ENCODE peak calls at places on chromosomes 6 and 20, in seven cellular contexts. S, K, N, J, U, I and T are unnamed samples.
A peak's percentile ranks its signal among the peaks of the same experiment; 100 is the strongest.

GRCh38 chr6:138440296-138440695 is 36.3 kb downstream of the HEBP2 start:
- DNase-seq in S (no peak), K (no peak), N (no peak), J (no peak), U (no peak), I (no peak), T (no peak)

GRCh38 chr6:21496749-21497148 is 96.8 kb upstream of the SOX4 start:
- DNase-seq in S (no peak), K (no peak), N (no peak), J (no peak), U (no peak), I (no peak), T (peak; percentile 14)

GRCh38 chr6:131950767-131951575 is at the start of gene CCN2:
- DNase-seq in S (peak; percentile 87), K (peak; percentile 81), N (peak; percentile 94), J (no peak), U (no peak), I (peak; percentile 25), T (peak; percentile 99)

GRCh38 chr20:13736792-13737191 is 47.9 kb downstream of the ESF1 start:
- DNase-seq in S (no peak), K (no peak), N (no peak), J (no peak), U (no peak), I (no peak), T (peak; percentile 19)

GRCh38 chr6:105359419-105360366 is 43.2 kb downstream of the PREP start:
- DNase-seq in S (no peak), K (no peak), N (no peak), J (no peak), U (peak; percentile 26), I (no peak), T (peak; percentile 61)

GRCh38 chr6:113476937-113477839 is 380.0 kb upstream of the MARCKS start:
- DNase-seq in S (no peak), K (no peak), N (no peak), J (no peak), U (no peak), I (no peak), T (no peak)

GRCh38 chr6:97437087-97437486 is 154.1 kb upstream of the MMS22L start:
- DNase-seq in S (no peak), K (no peak), N (no peak), J (no peak), U (no peak), I (peak; percentile 19), T (no peak)

GRCh38 chr20:40980106-40980827 is 48.4 kb upstream of the TOP1 start:
- DNase-seq in S (no peak), K (no peak), N (no peak), J (no peak), U (peak; percentile 79), I (no peak), T (no peak)

GRCh38 chr6:15754035-15754705 is 91.3 kb upstream of the DTNBP1 start:
- DNase-seq in S (no peak), K (no peak), N (no peak), J (no peak), U (no peak), I (no peak), T (no peak)

GRCh38 chr20:57560554-57561355 is at the start of gene PCK1:
- DNase-seq in S (peak; percentile 78), K (peak; percentile 94), N (no peak), J (no peak), U (no peak), I (no peak), T (no peak)

GRCh38 chr6:30259140-30260035 is 46.2 kb upstream of the TRIM26 start:
- DNase-seq in S (peak; percentile 71), K (peak; percentile 86), N (peak; percentile 70), J (peak; percentile 78), U (peak; percentile 83), I (peak; percentile 91), T (no peak)

GRCh38 chr20:8292793-8293192 is 160.7 kb downstream of the PLCB1 start:
- DNase-seq in S (no peak), K (no peak), N (no peak), J (no peak), U (no peak), I (no peak), T (no peak)

GRCh38 chr6:5351552-5351951 is 90.2 kb downstream of the FARS2 start:
- DNase-seq in S (no peak), K (no peak), N (no peak), J (no peak), U (no peak), I (no peak), T (no peak)

GRCh38 chr6:34990971-34991560 is 102.0 kb downstream of the ANKS1A start:
- DNase-seq in S (no peak), K (no peak), N (no peak), J (no peak), U (no peak), I (no peak), T (no peak)

DNA sequence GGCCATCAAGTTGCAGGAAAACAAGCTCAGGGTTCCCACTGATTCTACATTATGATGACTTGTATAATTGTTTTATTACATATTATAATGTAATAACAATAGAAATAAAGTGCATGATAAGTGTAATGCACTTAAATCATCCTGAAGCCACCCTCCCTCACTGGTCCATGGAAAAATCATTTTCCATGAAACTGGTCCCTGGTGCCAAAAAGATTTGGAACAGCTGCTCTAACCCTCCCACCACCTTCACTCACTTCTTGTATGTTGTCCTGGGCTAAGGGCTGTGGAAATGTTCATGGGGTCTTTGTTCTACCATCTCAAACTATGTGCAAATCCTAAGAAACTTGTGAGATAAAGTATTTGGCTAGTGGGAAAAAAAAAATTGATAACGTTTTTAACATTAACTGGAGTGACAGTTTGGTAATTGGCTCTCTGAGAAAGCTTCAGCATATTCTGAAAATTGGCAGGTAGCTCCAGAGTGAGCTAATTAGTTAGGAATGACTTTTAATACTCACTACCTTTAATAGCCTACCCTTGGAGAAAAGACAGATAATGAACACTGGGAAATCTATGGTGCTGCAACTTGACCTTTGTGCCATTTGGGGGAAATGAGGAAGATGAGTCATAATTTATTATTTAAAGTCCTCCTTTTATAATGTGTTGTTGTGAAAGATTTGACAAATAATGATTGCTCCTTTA is 134.0 kb downstream of the LRRC1 start:
- DNase-seq in S (no peak), K (no peak), N (no peak), J (no peak), U (no peak), I (no peak), T (no peak)
- TF ChIP-seq CTCF in S (no peak), K (no peak), N (no peak), J (no peak), U (no peak), I (no peak), T (no peak)

DNA sequence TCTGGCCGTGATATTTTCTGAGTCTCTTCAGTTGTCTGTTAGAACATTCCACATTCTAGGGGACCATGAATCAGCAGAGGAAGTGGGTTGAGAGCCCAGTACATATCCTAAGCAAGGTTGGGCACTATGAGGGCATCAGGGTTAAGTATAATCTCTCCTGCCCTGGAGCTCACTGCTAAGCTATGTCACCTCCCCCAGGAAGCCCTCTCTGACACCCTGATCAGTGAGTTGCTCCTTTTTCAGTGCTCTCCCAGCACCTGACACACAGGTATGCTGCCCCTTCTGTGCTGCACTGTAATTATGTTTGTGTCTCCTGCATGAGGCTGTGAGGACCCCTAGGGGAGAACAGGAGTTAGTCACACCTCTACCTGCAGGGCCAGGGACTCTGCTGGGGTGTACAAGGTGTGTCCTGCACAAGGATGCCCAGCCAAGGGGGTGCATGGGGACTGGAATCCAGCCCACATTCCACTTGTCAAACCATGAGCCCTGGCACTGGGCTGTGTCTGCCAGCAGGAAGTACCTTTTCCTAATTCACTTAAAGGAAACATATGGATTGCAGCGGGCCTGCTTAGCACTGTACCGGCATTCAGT is 3.9 kb downstream of the RAB44 start:
- DNase-seq in S (peak; percentile 52), K (peak; percentile 44), N (no peak), J (no peak), U (peak; percentile 45), I (no peak), T (no peak)
- TF ChIP-seq CTCF in S (peak; percentile 51), K (no peak), N (no peak), J (no peak), U (peak; percentile 42), I (no peak), T (no peak)

GRCh38 chr6:2784061-2784460 is 18.9 kb downstream of the WRNIP1 start:
- DNase-seq in S (no peak), K (no peak), N (no peak), J (no peak), U (no peak), I (no peak), T (no peak)

GRCh38 chr6:2782356-2782708 is 17.1 kb downstream of the WRNIP1 start:
- DNase-seq in S (no peak), K (no peak), N (no peak), J (no peak), U (no peak), I (no peak), T (no peak)

GRCh38 chr6:2781685-2782355 is 16.6 kb downstream of the WRNIP1 start:
- DNase-seq in S (no peak), K (no peak), N (no peak), J (no peak), U (no peak), I (no peak), T (no peak)

GRCh38 chr6:2782825-2783187 is 17.6 kb downstream of the WRNIP1 start:
- DNase-seq in S (no peak), K (no peak), N (no peak), J (no peak), U (no peak), I (no peak), T (no peak)

DNA sequence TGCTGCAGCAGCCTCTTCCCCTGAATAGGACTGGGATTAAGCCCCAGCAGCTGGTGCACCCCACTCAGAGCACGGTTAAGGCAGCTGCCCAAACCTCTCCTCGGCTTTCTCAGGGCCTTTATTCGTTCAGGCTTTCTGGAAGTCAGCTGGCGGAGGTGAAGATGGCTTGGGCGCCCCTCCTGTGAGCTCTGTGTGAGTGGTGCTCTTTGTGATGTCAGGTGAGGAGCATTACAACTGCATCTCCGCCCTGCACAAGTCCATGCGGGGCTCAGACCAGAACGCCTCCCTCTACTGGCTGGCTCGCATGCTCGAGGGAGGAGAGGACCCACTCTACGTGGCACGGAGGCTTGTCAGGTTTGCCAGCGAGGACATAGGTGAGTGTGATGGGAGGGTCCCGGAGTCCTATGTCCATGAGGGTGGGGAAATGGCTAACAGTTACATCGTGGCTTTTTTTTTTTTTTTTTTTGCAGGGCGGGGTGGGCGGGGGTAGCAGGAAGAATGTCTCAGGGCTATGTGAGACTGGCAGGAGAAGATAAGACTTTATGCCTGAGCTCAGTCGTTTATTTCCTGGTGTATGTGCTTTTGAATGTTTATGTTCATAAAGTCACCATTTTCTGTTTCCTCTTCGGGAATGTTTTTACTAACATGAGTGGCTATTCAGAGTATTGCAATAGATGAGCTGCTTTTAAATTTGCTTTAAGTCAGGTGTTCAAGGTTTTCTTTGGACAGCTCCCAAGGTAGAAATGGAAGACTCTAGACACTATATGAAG is 18.2 kb downstream of the WRNIP1 start:
- DNase-seq in S (no peak), K (no peak), N (no peak), J (no peak), U (no peak), I (no peak), T (no peak)
- TF ChIP-seq CTCF in S (no peak), K (no peak), N (no peak), J (no peak), U (no peak), I (no peak), T (no peak)

DNA sequence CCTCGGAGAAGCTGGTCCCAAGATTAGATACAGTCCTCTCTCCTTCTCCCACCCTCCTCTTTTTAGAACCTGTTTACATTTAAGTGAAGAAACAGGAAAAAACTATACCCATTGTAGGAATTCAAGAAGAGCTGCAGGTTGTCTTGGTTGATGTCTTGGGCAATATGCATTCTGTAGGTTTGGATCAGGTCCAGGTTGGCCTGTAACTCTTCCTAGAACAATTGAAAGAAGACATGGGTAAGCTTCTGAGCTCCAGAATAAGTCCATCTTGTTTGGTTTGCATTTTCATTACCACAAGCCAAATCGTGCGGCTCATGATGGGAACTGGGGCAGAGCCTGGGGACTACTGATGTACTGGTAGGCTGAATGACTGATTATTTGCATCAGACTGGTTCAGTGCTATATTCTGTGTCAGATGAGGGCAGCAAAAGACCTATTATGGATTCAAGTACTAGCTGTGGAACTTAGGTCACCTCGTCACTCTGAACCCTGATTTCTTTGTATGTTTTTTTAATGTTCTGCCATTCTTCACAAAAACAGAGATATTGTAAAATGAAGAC is 20.3 kb upstream of the SLA2 start:
- DNase-seq in S (no peak), K (no peak), N (no peak), J (no peak), U (peak; percentile 40), I (no peak), T (no peak)
- TF ChIP-seq CTCF in S (peak; percentile 23), K (no peak), N (no peak), J (no peak), U (peak; percentile 4), I (peak; percentile 29), T (peak; percentile 15)